ENCODE peak calls at places on chromosomes 13 and 19, in eight cellular contexts. One of them, this sample, is unnamed.

GRCh38 chr19:41427647-41428480 is 690 bp upstream of the B3GNT8 start:
- DNase-seq in IMR-90: no peak
- DNase-seq in fibroblast of lung: no peak
- DNase-seq in endothelial cell of umbilical vein: peak; percentile 28
- DNase-seq in PC-3: no peak
- DNase-seq in mammary epithelial cell: no peak
- DNase-seq in K562: peak; percentile 72
- DNase-seq in neural progenitor cell: peak; percentile 21
- DNase-seq in this sample: no peak

GRCh38 chr13:83738407-83738806 is 143.9 kb downstream of the SLITRK1 start:
- DNase-seq in IMR-90: no peak
- DNase-seq in K562: no peak
- DNase-seq in fibroblast of lung: no peak
- DNase-seq in mammary epithelial cell: no peak
- DNase-seq in endothelial cell of umbilical vein: no peak
- DNase-seq in PC-3: no peak
- DNase-seq in neural progenitor cell: no peak
- DNase-seq in this sample: no peak

GRCh38 chr13:21608961-21609360 is 5.0 kb upstream of the MICU2 start:
- DNase-seq in K562: no peak
- DNase-seq in fibroblast of lung: no peak
- DNase-seq in PC-3: peak; percentile 6
- DNase-seq in mammary epithelial cell: peak; percentile 21
- DNase-seq in IMR-90: no peak
- DNase-seq in neural progenitor cell: no peak
- DNase-seq in endothelial cell of umbilical vein: no peak
- DNase-seq in this sample: no peak

GRCh38 chr13:37870895-37871550 is 1.5 kb upstream of the TRPC4 start:
- DNase-seq in mammary epithelial cell: peak; percentile 39
- DNase-seq in fibroblast of lung: peak; percentile 81
- DNase-seq in endothelial cell of umbilical vein: no peak
- DNase-seq in neural progenitor cell: peak; percentile 61
- DNase-seq in IMR-90: peak; percentile 79
- DNase-seq in PC-3: peak; percentile 12
- DNase-seq in K562: no peak
- DNase-seq in this sample: no peak

GRCh38 chr13:94352057-94352456 is 127.4 kb downstream of the DCT start:
- DNase-seq in IMR-90: peak; percentile 31
- DNase-seq in neural progenitor cell: no peak
- DNase-seq in mammary epithelial cell: no peak
- DNase-seq in K562: no peak
- DNase-seq in fibroblast of lung: peak; percentile 53
- DNase-seq in PC-3: no peak
- DNase-seq in endothelial cell of umbilical vein: no peak
- DNase-seq in this sample: no peak

GRCh38 chr13:46992383-46992952 is 95.6 kb upstream of the HTR2A start:
- DNase-seq in endothelial cell of umbilical vein: no peak
- DNase-seq in neural progenitor cell: peak; percentile 11
- DNase-seq in fibroblast of lung: peak; percentile 5
- DNase-seq in K562: peak; percentile 28
- DNase-seq in IMR-90: no peak
- DNase-seq in mammary epithelial cell: peak; percentile 32
- DNase-seq in PC-3: peak; percentile 41
- DNase-seq in this sample: no peak

GRCh38 chr19:15479391-15480345 is at the start of gene PGLYRP2:
- DNase-seq in IMR-90: no peak
- DNase-seq in fibroblast of lung: no peak
- DNase-seq in PC-3: peak; percentile 48
- DNase-seq in endothelial cell of umbilical vein: no peak
- DNase-seq in neural progenitor cell: no peak
- DNase-seq in K562: no peak
- DNase-seq in mammary epithelial cell: no peak
- DNase-seq in this sample: no peak

GRCh38 chr19:51271015-51271600 is 20.2 kb downstream of the SIGLECL1 start:
- DNase-seq in K562: no peak
- DNase-seq in neural progenitor cell: no peak
- DNase-seq in endothelial cell of umbilical vein: no peak
- DNase-seq in IMR-90: no peak
- DNase-seq in fibroblast of lung: no peak
- DNase-seq in mammary epithelial cell: no peak
- DNase-seq in PC-3: no peak
- DNase-seq in this sample: no peak

GRCh38 chr13:30551194-30551593 is 66.5 kb upstream of the USPL1 start:
- DNase-seq in neural progenitor cell: peak; percentile 52
- DNase-seq in PC-3: peak; percentile 58
- DNase-seq in IMR-90: peak; percentile 43
- DNase-seq in K562: peak; percentile 29
- DNase-seq in endothelial cell of umbilical vein: peak; percentile 26
- DNase-seq in mammary epithelial cell: peak; percentile 24
- DNase-seq in fibroblast of lung: no peak
- DNase-seq in this sample: no peak

GRCh38 chr19:48484931-48485612 is 15.9 kb downstream of the CYTH2 start:
- DNase-seq in PC-3: no peak
- DNase-seq in neural progenitor cell: no peak
- DNase-seq in endothelial cell of umbilical vein: no peak
- DNase-seq in fibroblast of lung: no peak
- DNase-seq in IMR-90: no peak
- DNase-seq in mammary epithelial cell: no peak
- DNase-seq in K562: no peak
- DNase-seq in this sample: no peak

GRCh38 chr13:50609016-50609415 is 234.5 kb downstream of the DLEU7 start:
- DNase-seq in K562: no peak
- DNase-seq in IMR-90: no peak
- DNase-seq in endothelial cell of umbilical vein: no peak
- DNase-seq in PC-3: no peak
- DNase-seq in mammary epithelial cell: no peak
- DNase-seq in neural progenitor cell: no peak
- DNase-seq in fibroblast of lung: no peak
- DNase-seq in this sample: no peak

GRCh38 chr19:47240996-47241918 is 10.3 kb upstream of the BBC3 start:
- DNase-seq in PC-3: peak; percentile 78
- DNase-seq in neural progenitor cell: peak; percentile 74
- DNase-seq in mammary epithelial cell: peak; percentile 87
- DNase-seq in fibroblast of lung: peak; percentile 77
- DNase-seq in endothelial cell of umbilical vein: peak; percentile 72
- DNase-seq in IMR-90: peak; percentile 79
- DNase-seq in K562: peak; percentile 95
- DNase-seq in this sample: no peak

GRCh38 chr19:49746206-49746958 is 16.7 kb downstream of the TSKS start:
- DNase-seq in endothelial cell of umbilical vein: peak; percentile 70
- DNase-seq in mammary epithelial cell: no peak
- DNase-seq in PC-3: peak; percentile 46
- DNase-seq in neural progenitor cell: peak; percentile 61
- DNase-seq in IMR-90: no peak
- DNase-seq in fibroblast of lung: peak; percentile 38
- DNase-seq in K562: peak; percentile 98
- DNase-seq in this sample: no peak
- H3K9ac ChIP-seq in endothelial cell of umbilical vein: no peak overlapping the region
- H3K9ac ChIP-seq in mammary epithelial cell: no peak overlapping the region
- H3K9ac ChIP-seq in PC-3: no peak overlapping the region
- H3K9ac ChIP-seq in neural progenitor cell: no peak overlapping the region
- H3K9ac ChIP-seq in IMR-90: no peak overlapping the region
- H3K9ac ChIP-seq in fibroblast of lung: no peak overlapping the region
- H3K9ac ChIP-seq in K562: peak overlapping the region; percentile 81
- H3K9ac ChIP-seq in this sample: no peak overlapping the region

DNA sequence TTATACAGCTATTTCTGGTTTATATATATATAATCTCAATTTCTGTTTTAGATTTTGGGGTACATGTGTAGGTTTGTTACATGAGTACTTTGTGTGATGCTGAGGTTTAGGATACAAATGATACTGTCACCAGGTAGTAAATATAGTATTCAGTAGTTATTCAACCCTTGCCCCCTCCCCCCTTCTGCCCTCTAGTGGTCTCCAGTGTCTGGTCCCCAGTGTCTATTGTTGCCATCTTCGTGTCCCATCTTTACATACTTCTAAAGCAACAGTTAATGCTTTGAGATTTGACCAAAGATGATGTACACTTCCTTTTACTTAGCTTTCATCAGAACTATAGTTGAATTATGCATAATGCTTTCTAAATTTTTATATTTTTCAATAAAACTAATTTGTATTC is 1623.4 kb upstream of the PRR20A start:
- DNase-seq in endothelial cell of umbilical vein: no peak
- DNase-seq in neural progenitor cell: peak; percentile 28
- DNase-seq in K562: peak; percentile 1
- DNase-seq in PC-3: no peak
- DNase-seq in IMR-90: no peak
- DNase-seq in fibroblast of lung: no peak
- DNase-seq in mammary epithelial cell: no peak
- DNase-seq in this sample: no peak
- H2AFZ ChIP-seq in endothelial cell of umbilical vein: no peak overlapping the region
- H2AFZ ChIP-seq in neural progenitor cell: no peak overlapping the region
- H2AFZ ChIP-seq in K562: no peak overlapping the region
- H2AFZ ChIP-seq in PC-3: no peak overlapping the region
- H2AFZ ChIP-seq in IMR-90: no peak overlapping the region
- H2AFZ ChIP-seq in fibroblast of lung: no peak overlapping the region
- H2AFZ ChIP-seq in mammary epithelial cell: no peak overlapping the region
- H2AFZ ChIP-seq in this sample: no peak overlapping the region

DNA sequence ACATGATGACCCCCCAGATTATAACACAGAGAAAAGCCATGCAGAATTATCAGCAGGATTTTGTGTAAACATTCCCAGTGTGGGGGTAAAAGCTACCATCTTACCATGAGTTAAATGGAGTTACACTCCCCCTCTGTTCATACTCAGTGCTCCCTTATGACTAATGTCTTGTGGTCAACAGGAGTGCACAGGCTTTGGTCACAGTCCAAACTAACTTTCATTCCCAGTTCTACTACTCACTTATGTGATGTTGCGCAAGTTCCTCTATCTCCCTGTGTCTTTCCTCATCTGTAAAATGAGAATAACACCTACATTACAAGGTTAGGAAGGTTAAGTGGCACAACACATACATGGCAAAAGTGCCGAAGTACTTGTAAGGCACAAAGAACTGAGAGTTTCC is 277.9 kb downstream of the RBM26 start:
- DNase-seq in K562: no peak
- DNase-seq in PC-3: peak; percentile 76
- DNase-seq in fibroblast of lung: peak; percentile 74
- DNase-seq in mammary epithelial cell: peak; percentile 92
- DNase-seq in neural progenitor cell: no peak
- DNase-seq in endothelial cell of umbilical vein: no peak
- DNase-seq in IMR-90: peak; percentile 18
- DNase-seq in this sample: peak; percentile 9
- TF ChIP-seq CTCF in K562: no peak
- TF ChIP-seq CTCF in PC-3: no peak
- TF ChIP-seq CTCF in fibroblast of lung: no peak
- TF ChIP-seq CTCF in mammary epithelial cell: no peak
- TF ChIP-seq CTCF in neural progenitor cell: no peak
- TF ChIP-seq CTCF in endothelial cell of umbilical vein: no peak
- TF ChIP-seq CTCF in IMR-90: no peak
- TF ChIP-seq CTCF in this sample: no peak

GRCh38 chr13:25756916-25757315 is 294.9 kb downstream of the SHISA2 start:
- DNase-seq in mammary epithelial cell: no peak
- DNase-seq in PC-3: no peak
- DNase-seq in fibroblast of lung: no peak
- DNase-seq in K562: no peak
- DNase-seq in endothelial cell of umbilical vein: no peak
- DNase-seq in neural progenitor cell: peak; percentile 45
- DNase-seq in IMR-90: no peak
- DNase-seq in this sample: no peak

GRCh38 chr13:25753976-25754375 is 297.8 kb downstream of the SHISA2 start:
- DNase-seq in IMR-90: no peak
- DNase-seq in PC-3: no peak
- DNase-seq in fibroblast of lung: peak; percentile 64
- DNase-seq in K562: no peak
- DNase-seq in mammary epithelial cell: no peak
- DNase-seq in neural progenitor cell: no peak
- DNase-seq in endothelial cell of umbilical vein: no peak
- DNase-seq in this sample: no peak

GRCh38 chr13:25756251-25756650 is 295.6 kb downstream of the SHISA2 start:
- DNase-seq in IMR-90: no peak
- DNase-seq in PC-3: no peak
- DNase-seq in mammary epithelial cell: no peak
- DNase-seq in neural progenitor cell: no peak
- DNase-seq in K562: no peak
- DNase-seq in endothelial cell of umbilical vein: no peak
- DNase-seq in fibroblast of lung: no peak
- DNase-seq in this sample: no peak

GRCh38 chr13:25752957-25753540 is 298.8 kb downstream of the SHISA2 start:
- DNase-seq in neural progenitor cell: no peak
- DNase-seq in PC-3: peak; percentile 92
- DNase-seq in IMR-90: peak; percentile 36
- DNase-seq in endothelial cell of umbilical vein: peak; percentile 43
- DNase-seq in mammary epithelial cell: peak; percentile 74
- DNase-seq in fibroblast of lung: peak; percentile 95
- DNase-seq in K562: no peak
- DNase-seq in this sample: no peak
- H3K9ac ChIP-seq in neural progenitor cell: no peak overlapping the region
- H3K9ac ChIP-seq in PC-3: peak overlapping the region; percentile 42
- H3K9ac ChIP-seq in IMR-90: no peak overlapping the region
- H3K9ac ChIP-seq in endothelial cell of umbilical vein: no peak overlapping the region
- H3K9ac ChIP-seq in mammary epithelial cell: no peak overlapping the region
- H3K9ac ChIP-seq in fibroblast of lung: no peak overlapping the region
- H3K9ac ChIP-seq in K562: no peak overlapping the region
- H3K9ac ChIP-seq in this sample: no peak overlapping the region

GRCh38 chr19:6322284-6322683 is 11.1 kb downstream of the ACER1 start:
- DNase-seq in K562: no peak
- DNase-seq in mammary epithelial cell: no peak
- DNase-seq in endothelial cell of umbilical vein: no peak
- DNase-seq in neural progenitor cell: no peak
- DNase-seq in PC-3: no peak
- DNase-seq in IMR-90: no peak
- DNase-seq in fibroblast of lung: no peak
- DNase-seq in this sample: no peak
- H2AFZ ChIP-seq in K562: no peak overlapping the region
- H2AFZ ChIP-seq in mammary epithelial cell: no peak overlapping the region
- H2AFZ ChIP-seq in endothelial cell of umbilical vein: no peak overlapping the region
- H2AFZ ChIP-seq in neural progenitor cell: no peak overlapping the region
- H2AFZ ChIP-seq in PC-3: no peak overlapping the region
- H2AFZ ChIP-seq in IMR-90: no peak overlapping the region
- H2AFZ ChIP-seq in fibroblast of lung: no peak overlapping the region
- H2AFZ ChIP-seq in this sample: no peak overlapping the region

This sample was measured in keratinocyte.